ENCODE peak calls at places on chromosomes 4 and X, in six cellular contexts. One of them, this sample, is unnamed.

GRCh38 chrX:85928606-85929005 is 118.8 kb downstream of the CHM start:
- DNase-seq in lower lobe of right lung: no peak
- DNase-seq in breast epithelium: no peak
- DNase-seq in fibroblast of mammary gland: no peak
- DNase-seq in HCT116: no peak
- DNase-seq in endothelial cell of umbilical vein: peak
- DNase-seq in this sample: no peak

GRCh38 chrX:133444952-133445831 is 29.9 kb upstream of the GPC4 start:
- DNase-seq in lower lobe of right lung: no peak
- DNase-seq in breast epithelium: no peak
- DNase-seq in fibroblast of mammary gland: peak
- DNase-seq in HCT116: peak
- DNase-seq in endothelial cell of umbilical vein: no peak
- DNase-seq in this sample: no peak

GRCh38 chr4:154590329-154591006 is at the start of gene FGA:
- DNase-seq in lower lobe of right lung: no peak
- DNase-seq in breast epithelium: no peak
- DNase-seq in fibroblast of mammary gland: no peak
- DNase-seq in HCT116: no peak
- DNase-seq in endothelial cell of umbilical vein: no peak
- DNase-seq in this sample: no peak

GRCh38 chrX:21806691-21807090 is 32.7 kb upstream of the MBTPS2 start:
- DNase-seq in lower lobe of right lung: no peak
- DNase-seq in breast epithelium: no peak
- DNase-seq in fibroblast of mammary gland: peak
- DNase-seq in HCT116: no peak
- DNase-seq in endothelial cell of umbilical vein: no peak
- DNase-seq in this sample: no peak

GRCh38 chr4:44760142-44760898 is 34.0 kb upstream of the GNPDA2 start:
- DNase-seq in lower lobe of right lung: no peak
- DNase-seq in breast epithelium: no peak
- DNase-seq in fibroblast of mammary gland: peak
- DNase-seq in HCT116: peak
- DNase-seq in endothelial cell of umbilical vein: peak
- DNase-seq in this sample: peak

GRCh38 chr4:53545238-53545637 is 46.0 kb downstream of the LNX1 start:
- DNase-seq in lower lobe of right lung: no peak
- DNase-seq in breast epithelium: no peak
- DNase-seq in fibroblast of mammary gland: no peak
- DNase-seq in HCT116: no peak
- DNase-seq in endothelial cell of umbilical vein: no peak
- DNase-seq in this sample: no peak

GRCh38 chr4:66266035-66266434 is 595.7 kb upstream of the EPHA5 start:
- DNase-seq in lower lobe of right lung: no peak
- DNase-seq in breast epithelium: no peak
- DNase-seq in fibroblast of mammary gland: no peak
- DNase-seq in HCT116: no peak
- DNase-seq in endothelial cell of umbilical vein: no peak
- DNase-seq in this sample: no peak

GRCh38 chr4:26150948-26151347 is 169.9 kb upstream of the RBPJ start:
- DNase-seq in lower lobe of right lung: no peak
- DNase-seq in breast epithelium: no peak
- DNase-seq in fibroblast of mammary gland: peak
- DNase-seq in HCT116: no peak
- DNase-seq in endothelial cell of umbilical vein: no peak
- DNase-seq in this sample: no peak

GRCh38 chr4:142883433-142883832 is 37.3 kb upstream of the INPP4B start:
- DNase-seq in lower lobe of right lung: no peak
- DNase-seq in breast epithelium: no peak
- DNase-seq in fibroblast of mammary gland: peak
- DNase-seq in HCT116: peak
- DNase-seq in endothelial cell of umbilical vein: peak
- DNase-seq in this sample: no peak

GRCh38 chr4:25863347-25863784 is 578 bp upstream of the SEL1L3 start:
- DNase-seq in lower lobe of right lung: peak
- DNase-seq in breast epithelium: no peak
- DNase-seq in fibroblast of mammary gland: no peak
- DNase-seq in HCT116: no peak
- DNase-seq in endothelial cell of umbilical vein: no peak
- DNase-seq in this sample: no peak

GRCh38 chrX:113959912-113960626 is 623.8 kb upstream of the HTR2C start:
- DNase-seq in lower lobe of right lung: no peak
- DNase-seq in breast epithelium: no peak
- DNase-seq in fibroblast of mammary gland: no peak
- DNase-seq in HCT116: no peak
- DNase-seq in endothelial cell of umbilical vein: no peak
- DNase-seq in this sample: no peak

GRCh38 chr4:123092603-123093002 is 170.2 kb upstream of the NUDT6 start:
- DNase-seq in lower lobe of right lung: no peak
- DNase-seq in breast epithelium: no peak
- DNase-seq in fibroblast of mammary gland: no peak
- DNase-seq in HCT116: no peak
- DNase-seq in endothelial cell of umbilical vein: no peak
- DNase-seq in this sample: no peak

GRCh38 chr4:104025251-104025650 is 305.5 kb upstream of the TACR3 start:
- DNase-seq in lower lobe of right lung: no peak
- DNase-seq in breast epithelium: no peak
- DNase-seq in fibroblast of mammary gland: no peak
- DNase-seq in HCT116: no peak
- DNase-seq in endothelial cell of umbilical vein: no peak
- DNase-seq in this sample: no peak

GRCh38 chr4:52751349-52751911 is at the start of gene ERVMER34-1:
- DNase-seq in lower lobe of right lung: peak
- DNase-seq in breast epithelium: peak
- DNase-seq in fibroblast of mammary gland: peak
- DNase-seq in HCT116: peak
- DNase-seq in endothelial cell of umbilical vein: peak
- DNase-seq in this sample: peak

GRCh38 chr4:78756721-78757120 is 19.4 kb upstream of the BMP2K start:
- DNase-seq in lower lobe of right lung: no peak
- DNase-seq in breast epithelium: no peak
- DNase-seq in fibroblast of mammary gland: no peak
- DNase-seq in HCT116: no peak
- DNase-seq in endothelial cell of umbilical vein: no peak
- DNase-seq in this sample: peak

GRCh38 chrX:47644557-47645091 is 5.7 kb downstream of the ELK1 start:
- DNase-seq in lower lobe of right lung: no peak
- DNase-seq in breast epithelium: no peak
- DNase-seq in fibroblast of mammary gland: peak
- DNase-seq in HCT116: no peak
- DNase-seq in endothelial cell of umbilical vein: no peak
- DNase-seq in this sample: peak

GRCh38 chr4:126533176-126533575 is 1099.6 kb upstream of the INTU start:
- DNase-seq in lower lobe of right lung: no peak
- DNase-seq in breast epithelium: no peak
- DNase-seq in fibroblast of mammary gland: peak
- DNase-seq in HCT116: no peak
- DNase-seq in endothelial cell of umbilical vein: no peak
- DNase-seq in this sample: peak

DNA sequence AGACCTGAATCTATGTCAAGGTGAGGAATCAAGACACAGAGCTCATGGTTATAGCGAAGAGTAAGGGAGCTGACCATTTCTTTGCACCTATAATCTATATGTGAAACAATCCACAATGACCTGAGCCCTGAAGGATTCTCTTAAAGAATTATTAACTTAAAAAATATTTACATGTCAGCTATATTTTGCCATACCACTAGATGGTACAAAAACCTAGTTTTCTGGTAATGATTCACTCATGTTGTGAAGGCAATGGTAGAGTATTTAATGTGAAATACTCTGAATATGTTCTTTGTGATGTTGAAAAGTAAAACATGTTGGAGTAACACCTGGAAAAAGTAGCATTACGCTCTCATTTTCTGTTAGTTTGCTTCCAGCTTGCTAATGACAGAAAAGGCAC is 40.0 kb downstream of the VGLL1 start:
- DNase-seq in lower lobe of right lung: no peak
- DNase-seq in breast epithelium: no peak
- DNase-seq in fibroblast of mammary gland: no peak
- DNase-seq in HCT116: no peak
- DNase-seq in endothelial cell of umbilical vein: no peak
- DNase-seq in this sample: no peak
- TF ChIP-seq CTCF in lower lobe of right lung: no peak
- TF ChIP-seq CTCF in breast epithelium: no peak
- TF ChIP-seq CTCF in fibroblast of mammary gland: peak
- TF ChIP-seq CTCF in HCT116: no peak
- TF ChIP-seq CTCF in endothelial cell of umbilical vein: no peak
- TF ChIP-seq CTCF in this sample: no peak

DNA sequence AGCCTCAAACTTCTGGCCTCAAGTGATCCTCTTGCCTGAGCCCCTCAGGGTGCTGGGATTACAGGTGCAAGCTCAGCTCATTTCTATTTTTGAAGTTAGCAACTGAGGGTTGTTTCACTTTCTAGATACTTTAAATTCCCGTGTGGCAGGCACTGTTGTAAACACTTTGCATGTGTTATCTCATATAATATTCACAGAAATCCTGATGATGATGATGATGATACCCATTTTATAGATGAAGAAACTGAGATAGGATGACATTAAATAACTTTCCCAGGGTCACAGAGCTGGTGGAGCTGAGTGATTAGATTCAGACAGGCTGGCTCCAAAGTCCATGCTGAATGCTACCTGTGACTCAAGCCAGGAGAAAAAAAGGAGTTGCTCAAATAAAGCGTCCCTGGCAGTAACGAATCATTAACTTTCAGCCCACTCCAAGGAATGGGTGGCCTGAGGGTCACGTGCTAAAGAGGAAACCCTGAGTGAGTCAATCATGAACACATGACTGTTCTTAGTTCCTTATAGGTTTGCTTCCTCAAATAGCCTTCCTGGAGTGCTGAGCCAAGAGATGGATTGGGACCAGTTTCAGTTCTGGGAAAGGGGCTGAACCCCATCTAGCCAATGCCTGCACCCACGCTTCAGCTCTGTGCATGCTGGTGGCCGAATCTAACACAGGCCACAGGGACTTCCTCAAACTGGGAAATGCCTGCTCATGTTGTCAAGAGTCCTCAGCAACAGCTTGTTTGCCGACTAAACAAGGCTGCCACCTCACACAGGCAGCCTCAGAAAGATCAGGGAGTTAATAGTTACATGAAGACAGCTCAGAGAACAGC is 52.8 kb downstream of the RBM47 start:
- DNase-seq in lower lobe of right lung: peak
- DNase-seq in breast epithelium: peak
- DNase-seq in fibroblast of mammary gland: peak
- DNase-seq in HCT116: peak
- DNase-seq in endothelial cell of umbilical vein: peak
- DNase-seq in this sample: peak
- H3K4me3 ChIP-seq in lower lobe of right lung: peak
- H3K4me3 ChIP-seq in breast epithelium: no peak
- H3K4me3 ChIP-seq in fibroblast of mammary gland: no peak
- H3K4me3 ChIP-seq in HCT116: peak
- H3K4me3 ChIP-seq in endothelial cell of umbilical vein: no peak
- H3K4me3 ChIP-seq in this sample: peak

GRCh38 chr4:165493359-165493758 is 114.6 kb downstream of the CPE start:
- DNase-seq in lower lobe of right lung: peak
- DNase-seq in breast epithelium: no peak
- DNase-seq in fibroblast of mammary gland: peak
- DNase-seq in HCT116: peak
- DNase-seq in endothelial cell of umbilical vein: peak
- DNase-seq in this sample: peak
- TF ChIP-seq CTCF in lower lobe of right lung: peak
- TF ChIP-seq CTCF in breast epithelium: peak
- TF ChIP-seq CTCF in fibroblast of mammary gland: peak
- TF ChIP-seq CTCF in HCT116: peak
- TF ChIP-seq CTCF in endothelial cell of umbilical vein: peak
- TF ChIP-seq CTCF in this sample: peak

GRCh38 chrX:14896273-14896672 is 23.1 kb downstream of the MOSPD2 start:
- DNase-seq in lower lobe of right lung: no peak
- DNase-seq in breast epithelium: no peak
- DNase-seq in fibroblast of mammary gland: no peak
- DNase-seq in HCT116: no peak
- DNase-seq in endothelial cell of umbilical vein: no peak
- DNase-seq in this sample: no peak
- H3K4me3 ChIP-seq in lower lobe of right lung: no peak
- H3K4me3 ChIP-seq in breast epithelium: no peak
- H3K4me3 ChIP-seq in fibroblast of mammary gland: no peak
- H3K4me3 ChIP-seq in HCT116: no peak
- H3K4me3 ChIP-seq in endothelial cell of umbilical vein: no peak
- H3K4me3 ChIP-seq in this sample: no peak

GRCh38 chr4:148062301-148062950 is 330.5 kb downstream of the ARHGAP10 start:
- DNase-seq in lower lobe of right lung: no peak
- DNase-seq in breast epithelium: no peak
- DNase-seq in fibroblast of mammary gland: no peak
- DNase-seq in HCT116: no peak
- DNase-seq in endothelial cell of umbilical vein: no peak
- DNase-seq in this sample: no peak

GRCh38 chr4:148059617-148060180 is 327.8 kb downstream of the ARHGAP10 start:
- DNase-seq in lower lobe of right lung: no peak
- DNase-seq in breast epithelium: no peak
- DNase-seq in fibroblast of mammary gland: no peak
- DNase-seq in HCT116: no peak
- DNase-seq in endothelial cell of umbilical vein: no peak
- DNase-seq in this sample: no peak

GRCh38 chr4:148061139-148061476 is 329.2 kb downstream of the ARHGAP10 start:
- DNase-seq in lower lobe of right lung: no peak
- DNase-seq in breast epithelium: no peak
- DNase-seq in fibroblast of mammary gland: no peak
- DNase-seq in HCT116: no peak
- DNase-seq in endothelial cell of umbilical vein: no peak
- DNase-seq in this sample: no peak

GRCh38 chr4:148060264-148061138 is 328.6 kb downstream of the ARHGAP10 start:
- DNase-seq in lower lobe of right lung: no peak
- DNase-seq in breast epithelium: no peak
- DNase-seq in fibroblast of mammary gland: no peak
- DNase-seq in HCT116: no peak
- DNase-seq in endothelial cell of umbilical vein: no peak
- DNase-seq in this sample: no peak

GRCh38 chr4:148061795-148062194 is 329.9 kb downstream of the ARHGAP10 start:
- DNase-seq in lower lobe of right lung: no peak
- DNase-seq in breast epithelium: no peak
- DNase-seq in fibroblast of mammary gland: no peak
- DNase-seq in HCT116: no peak
- DNase-seq in endothelial cell of umbilical vein: no peak
- DNase-seq in this sample: no peak
- TF ChIP-seq CTCF in lower lobe of right lung: no peak
- TF ChIP-seq CTCF in breast epithelium: no peak
- TF ChIP-seq CTCF in fibroblast of mammary gland: no peak
- TF ChIP-seq CTCF in HCT116: no peak
- TF ChIP-seq CTCF in endothelial cell of umbilical vein: no peak
- TF ChIP-seq CTCF in this sample: no peak

GRCh38 chrX:13764765-13765164 is 30.2 kb downstream of the OFD1 start:
- DNase-seq in lower lobe of right lung: no peak
- DNase-seq in breast epithelium: no peak
- DNase-seq in fibroblast of mammary gland: peak
- DNase-seq in HCT116: no peak
- DNase-seq in endothelial cell of umbilical vein: no peak
- DNase-seq in this sample: no peak
- H3K4me3 ChIP-seq in lower lobe of right lung: no peak
- H3K4me3 ChIP-seq in breast epithelium: no peak
- H3K4me3 ChIP-seq in fibroblast of mammary gland: no peak
- H3K4me3 ChIP-seq in HCT116: no peak
- H3K4me3 ChIP-seq in endothelial cell of umbilical vein: no peak
- H3K4me3 ChIP-seq in this sample: no peak

GRCh38 chr4:8274772-8275241 is 5.3 kb downstream of the HTRA3 start:
- DNase-seq in lower lobe of right lung: peak
- DNase-seq in breast epithelium: peak
- DNase-seq in fibroblast of mammary gland: peak
- DNase-seq in HCT116: no peak
- DNase-seq in endothelial cell of umbilical vein: no peak
- DNase-seq in this sample: peak
- TF ChIP-seq CTCF in lower lobe of right lung: peak
- TF ChIP-seq CTCF in breast epithelium: no peak
- TF ChIP-seq CTCF in fibroblast of mammary gland: peak
- TF ChIP-seq CTCF in HCT116: no peak
- TF ChIP-seq CTCF in endothelial cell of umbilical vein: no peak
- TF ChIP-seq CTCF in this sample: peak